ENCODE peak calls at places on chromosomes 5 and 9, in six cellular contexts. J is tibial nerve, R is keratinocyte, X is ovary, O is fibroblast of mammary gland, Z is astrocyte of the spinal cord. K is an unnamed sample.

GRCh38 chr9:112041536-112042243 is 133.4 kb downstream of the SUSD1 start:
- DNase-seq in O (peak), X (no peak), R (peak), Z (peak), J (no peak), K (no peak)

GRCh38 chr9:2979893-2980292 is 136.0 kb upstream of the PUM3 start:
- DNase-seq in X (no peak), Z (no peak), J (no peak), O (no peak), R (no peak), K (no peak)

GRCh38 chr5:40798856-40799210 is 659 bp upstream of the PRKAA1 start:
- DNase-seq in R (no peak), Z (no peak), O (no peak), X (no peak), J (no peak), K (no peak)

GRCh38 chr5:134125195-134126015 is 10.9 kb downstream of the TCF7 start:
- DNase-seq in O (peak), J (peak), Z (peak), R (no peak), X (peak), K (no peak)

GRCh38 chr5:131230406-131230805 is 33.4 kb upstream of the CDC42SE2 start:
- DNase-seq in R (no peak), O (no peak), Z (no peak), J (no peak), X (no peak), K (no peak)

GRCh38 chr5:100823812-100824211 is 79.3 kb downstream of the ST8SIA4 start:
- DNase-seq in X (no peak), O (no peak), J (no peak), Z (no peak), R (no peak), K (no peak)

GRCh38 chr5:78568212-78568611 is 80.4 kb downstream of the LHFPL2 start:
- DNase-seq in Z (no peak), X (no peak), R (no peak), O (no peak), J (peak), K (no peak)

GRCh38 chr5:111439473-111440075 is 72.8 kb downstream of the STARD4 start:
- DNase-seq in J (no peak), O (no peak), X (no peak), Z (peak), R (no peak), K (no peak)

GRCh38 chr9:69173891-69174644 is at the start of gene TJP2:
- DNase-seq in Z (peak), R (no peak), J (peak), O (peak), X (peak), K (peak)

GRCh38 chr9:130368631-130369103 is 76.1 kb upstream of the ASS1 start:
- DNase-seq in X (no peak), J (no peak), Z (no peak), O (no peak), R (no peak), K (no peak)

GRCh38 chr5:123036391-123037103 is at the start of gene PPIC:
- DNase-seq in X (peak), R (no peak), Z (peak), J (peak), O (peak), K (peak)

GRCh38 chr9:130239741-130240241 is 25.8 kb upstream of the HMCN2 start:
- DNase-seq in Z (no peak), O (peak), J (no peak), X (no peak), R (no peak), K (no peak)

GRCh38 chr5:64665243-64665642 is 25.1 kb upstream of the SHISAL2B start:
- DNase-seq in J (no peak), R (no peak), O (no peak), Z (no peak), X (no peak), K (no peak)

GRCh38 chr9:24416136-24416535 is 129.6 kb downstream of the IZUMO3 start:
- DNase-seq in O (peak), J (no peak), Z (peak), X (no peak), R (no peak), K (no peak)

GRCh38 chr9:114782586-114782985 is 23.3 kb downstream of the TNFSF15 start:
- DNase-seq in Z (no peak), J (no peak), R (no peak), O (no peak), X (no peak), K (no peak)

GRCh38 chr5:14929293-14930065 is 57.9 kb upstream of the ANKH start:
- DNase-seq in J (no peak), R (no peak), X (no peak), O (no peak), Z (no peak), K (no peak)

GRCh38 chr5:149641000-149641576 is 59.8 kb downstream of the ARHGEF37 start:
- DNase-seq in O (peak), X (peak), R (no peak), Z (peak), J (no peak), K (no peak)

GRCh38 chr5:137751869-137752491 is 2.2 kb downstream of the HNRNPA0 start:
- DNase-seq in O (peak), Z (peak), J (no peak), R (no peak), X (no peak), K (no peak)

GRCh38 chr5:138803285-138803684 is 50.1 kb downstream of the CTNNA1 start:
- DNase-seq in J (no peak), X (no peak), O (no peak), Z (no peak), R (no peak), K (no peak)

GRCh38 chr5:88666761-88667186 is 216.2 kb downstream of the MEF2C start:
- DNase-seq in R (no peak), X (no peak), O (no peak), J (no peak), Z (peak), K (no peak)

GRCh38 chr5:157130933-157131332 is 11.7 kb downstream of the MED7 start:
- DNase-seq in O (no peak), R (no peak), J (no peak), X (no peak), Z (no peak), K (no peak)

GRCh38 chr9:120642129-120642528 is 62.2 kb upstream of the CDK5RAP2 start:
- DNase-seq in J (no peak), Z (peak), R (no peak), X (no peak), O (no peak), K (no peak)

GRCh38 chr9:86598411-86599239 is 244.4 kb upstream of the TUT7 start:
- DNase-seq in R (no peak), J (no peak), O (peak), Z (no peak), X (no peak), K (no peak)

GRCh38 chr5:39660020-39660419 is 235.2 kb upstream of the DAB2 start:
- DNase-seq in J (no peak), X (no peak), R (no peak), Z (no peak), O (no peak), K (no peak)

GRCh38 chr9:35540315-35540714 is 50.4 kb downstream of the RUSC2 start:
- DNase-seq in R (no peak), O (no peak), Z (no peak), X (no peak), J (no peak), K (no peak)

GRCh38 chr9:88737876-88738275 is 202.9 kb downstream of the NXNL2 start:
- DNase-seq in Z (no peak), R (no peak), X (no peak), J (no peak), O (no peak), K (no peak)

GRCh38 chr9:91025856-91026255 is 224.2 kb downstream of the SYK start:
- DNase-seq in X (no peak), Z (no peak), R (no peak), J (no peak), O (no peak), K (no peak)

GRCh38 chr5:34803974-34804373 is 35.0 kb upstream of the TTC23L start:
- DNase-seq in X (no peak), J (no peak), O (peak), Z (no peak), R (no peak), K (no peak)

GRCh38 chr9:79799691-79800345 is 228.1 kb downstream of the TLE4 start:
- DNase-seq in R (no peak), Z (peak), O (no peak), J (no peak), X (no peak), K (no peak)

GRCh38 chr5:150656191-150657132 is 4.6 kb upstream of the MYOZ3 start:
- DNase-seq in R (no peak), X (peak), O (peak), J (no peak), Z (peak), K (no peak)

GRCh38 chr5:119136666-119137318 is 65.9 kb downstream of the DMXL1 start:
- DNase-seq in R (no peak), O (no peak), X (no peak), Z (no peak), J (no peak), K (no peak)

GRCh38 chr9:76023715-76024195 is 133.3 kb downstream of the PCSK5 start:
- DNase-seq in O (peak), R (no peak), Z (peak), X (no peak), J (no peak), K (no peak)

GRCh38 chr9:90914868-90915483 is 113.4 kb downstream of the SYK start:
- DNase-seq in X (peak), J (peak), O (peak), Z (peak), R (peak), K (no peak)

GRCh38 chr9:33250458-33250995 is 10.6 kb downstream of the SPINK4 start:
- DNase-seq in O (peak), Z (no peak), J (no peak), R (no peak), X (no peak), K (no peak)

GRCh38 chr9:129604766-129605163 is 16.1 kb downstream of the C9orf50 start:
- DNase-seq in J (no peak), X (no peak), R (no peak), O (no peak), Z (no peak), K (no peak)

GRCh38 chr9:137582286-137582860 is 3.6 kb upstream of the DPH7 start:
- DNase-seq in X (no peak), Z (no peak), R (no peak), O (peak), J (no peak), K (no peak)
- TF ChIP-seq CTCF in X (no peak), Z (peak), R (peak), O (peak), J (no peak), K (no peak)

GRCh38 chr9:14347408-14348224 is 33.7 kb upstream of the NFIB start:
- DNase-seq in R (no peak), X (no peak), Z (peak), J (no peak), O (no peak), K (no peak)
- TF ChIP-seq CTCF in R (peak), X (no peak), Z (peak), J (peak), O (no peak), K (no peak)

DNA sequence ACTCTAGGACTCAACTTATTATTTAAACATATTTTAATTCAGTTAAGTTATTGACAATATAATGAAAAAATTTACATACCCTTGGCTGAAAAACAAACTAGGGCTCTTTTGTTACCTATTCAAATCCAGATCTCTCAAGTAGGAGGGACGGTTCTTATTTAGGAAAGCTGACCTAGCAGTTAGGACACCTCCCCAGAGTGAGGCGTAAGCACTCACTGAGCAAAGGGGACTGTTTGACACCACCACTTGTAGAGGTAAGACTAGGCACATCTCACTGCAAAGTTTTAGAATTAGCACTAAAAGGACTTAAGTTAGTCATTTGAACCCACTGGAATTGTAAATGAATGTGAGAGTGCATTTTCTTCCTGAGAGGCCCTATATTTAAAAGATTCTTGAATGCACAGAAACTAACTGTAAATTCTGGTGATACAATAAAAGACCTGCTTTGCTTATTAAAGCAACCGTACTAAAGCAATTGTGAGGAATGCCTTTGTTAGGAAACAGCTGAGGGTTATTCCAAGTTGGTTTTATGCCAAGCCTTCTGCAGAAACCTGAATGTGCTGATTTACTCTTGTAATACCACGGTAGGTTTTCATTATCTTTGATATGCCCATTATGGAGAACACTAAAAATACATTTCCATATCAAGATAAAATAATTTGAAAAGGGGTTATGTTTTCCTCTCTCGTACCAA is 16.2 kb downstream of the HACD4 start:
- DNase-seq in X (no peak), J (no peak), R (no peak), O (peak), Z (peak), K (no peak)
- TF ChIP-seq CTCF in X (no peak), J (no peak), R (no peak), O (no peak), Z (no peak), K (no peak)

GRCh38 chr9:9998491-9999287 is 614.1 kb downstream of the PTPRD start:
- DNase-seq in X (no peak), J (no peak), O (peak), Z (no peak), R (no peak), K (no peak)
- TF ChIP-seq CTCF in X (no peak), J (no peak), O (peak), Z (peak), R (peak), K (no peak)

DNA sequence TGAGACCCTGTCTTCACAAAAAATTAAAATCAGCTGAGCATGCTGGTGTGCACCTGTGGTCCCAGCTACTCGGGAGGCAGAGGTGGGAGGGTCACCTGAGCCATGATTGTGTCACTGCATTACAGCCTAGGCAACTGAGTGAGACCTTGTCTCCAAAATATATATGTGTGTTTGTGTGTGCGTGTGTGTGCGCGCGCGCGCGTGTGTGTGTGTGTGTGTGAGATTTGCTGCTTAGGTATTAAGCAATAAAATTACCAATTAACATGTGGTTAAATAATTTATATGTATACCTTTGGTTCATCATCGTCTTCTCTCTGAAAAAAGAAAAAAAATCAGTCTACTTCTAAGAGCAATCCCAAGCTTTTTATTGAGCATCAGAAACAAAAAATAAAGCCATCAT is 86.0 kb upstream of the FSD1L start:
- DNase-seq in Z (no peak), R (no peak), X (no peak), O (no peak), J (no peak), K (no peak)
- TF ChIP-seq CTCF in Z (no peak), R (no peak), X (no peak), O (no peak), J (no peak), K (no peak)

GRCh38 chr5:146218163-146218562 is 14.8 kb downstream of the RBM27 start:
- DNase-seq in Z (no peak), R (no peak), X (no peak), O (no peak), J (no peak), K (no peak)

GRCh38 chr5:146219243-146219642 is 15.8 kb downstream of the RBM27 start:
- DNase-seq in X (no peak), R (no peak), J (no peak), O (no peak), Z (no peak), K (no peak)

GRCh38 chr5:146221234-146221633 is 17.8 kb downstream of the RBM27 start:
- DNase-seq in J (no peak), X (no peak), O (no peak), Z (no peak), R (no peak), K (no peak)

GRCh38 chr5:146223179-146223578 is 19.8 kb downstream of the RBM27 start:
- DNase-seq in Z (no peak), R (no peak), O (no peak), J (no peak), X (no peak), K (no peak)

GRCh38 chr5:146222002-146222401 is 18.6 kb downstream of the RBM27 start:
- DNase-seq in X (no peak), Z (no peak), O (no peak), R (no peak), J (no peak), K (no peak)
- TF ChIP-seq CTCF in X (no peak), Z (no peak), O (no peak), R (no peak), J (no peak), K (no peak)

DNA sequence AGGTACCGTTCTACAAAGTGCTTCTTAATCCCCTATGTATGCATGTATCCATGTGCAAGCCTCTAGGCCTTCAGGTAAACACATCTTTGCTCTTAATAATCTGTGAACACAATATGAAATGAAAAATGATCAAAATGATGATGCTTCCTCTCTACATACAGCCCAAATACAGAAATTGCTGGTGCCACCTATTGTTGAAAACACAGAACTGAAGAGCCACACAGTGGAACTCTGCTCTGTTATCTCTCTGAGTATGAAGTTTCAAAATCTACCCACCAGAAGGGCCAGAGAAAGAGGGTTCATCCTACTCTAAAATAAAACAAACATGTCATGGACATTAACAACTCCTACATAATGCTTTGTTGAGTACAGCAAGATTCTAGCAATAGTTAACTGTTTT is 71.3 kb downstream of the GLIS3 start:
- DNase-seq in R (no peak), O (peak), X (no peak), Z (peak), J (no peak), K (no peak)
- TF ChIP-seq CTCF in R (peak), O (peak), X (peak), Z (peak), J (peak), K (no peak)

GRCh38 chr9:134965851-134966250 is 48.1 kb upstream of the FCN1 start:
- DNase-seq in O (no peak), X (no peak), R (no peak), Z (no peak), J (no peak), K (no peak)

GRCh38 chr9:134966270-134966669 is 48.6 kb upstream of the FCN1 start:
- DNase-seq in R (no peak), Z (no peak), X (no peak), O (no peak), J (no peak), K (no peak)

GRCh38 chr9:134964686-134965085 is 47.0 kb upstream of the FCN1 start:
- DNase-seq in J (no peak), Z (no peak), O (no peak), X (no peak), R (no peak), K (no peak)

GRCh38 chr9:134964271-134964670 is 46.6 kb upstream of the FCN1 start:
- DNase-seq in Z (no peak), O (no peak), J (no peak), R (no peak), X (no peak), K (no peak)

GRCh38 chr9:134965421-134965820 is 47.7 kb upstream of the FCN1 start:
- DNase-seq in Z (no peak), J (no peak), O (no peak), R (no peak), X (no peak), K (no peak)
- TF ChIP-seq CTCF in Z (no peak), J (no peak), O (no peak), R (no peak), X (no peak), K (no peak)

K was measured in omental fat pad.